ENCODE peak calls at places on chromosome 15, in four cellular contexts. N is GM20000; G is AG10803; X is activated CD4-positive, alpha-beta T cell treated with anti-CD3 and anti-CD28 coated beads, Interleukin-2, amount 10 ng/mL, durations not matched to agents 7 days and 5 days. H is an unnamed sample.

GRCh38 chr15:83206387-83206970 is 1.1 kb downstream of the HDGFL3 start:
- DNase-seq in N (peak), G (no peak), X (no peak), H (peak)

GRCh38 chr15:86236721-86237121 is 157.1 kb downstream of the AGBL1 start:
- DNase-seq in N (no peak), G (no peak), X (no peak), H (no peak)

GRCh38 chr15:70098461-70099166 is 897 bp upstream of the TLE3 start:
- DNase-seq in N (no peak), G (no peak), X (peak), H (peak)

GRCh38 chr15:53837263-53837662 is 77.8 kb upstream of the WDR72 start:
- DNase-seq in N (no peak), G (no peak), X (no peak), H (peak)

GRCh38 chr15:91968610-91969009 is 115.1 kb downstream of the SLCO3A1 start:
- DNase-seq in N (no peak), G (no peak), X (no peak), H (no peak)

GRCh38 chr15:81612631-81613030 is 238.6 kb upstream of the TMC3 start:
- DNase-seq in N (no peak), G (no peak), X (no peak), H (no peak)

GRCh38 chr15:48592929-48593328 is 52.6 kb downstream of the FBN1 start:
- DNase-seq in N (no peak), G (no peak), X (no peak), H (no peak)

GRCh38 chr15:79615754-79616153 is 183.6 kb downstream of the MINAR1 start:
- DNase-seq in N (no peak), G (no peak), X (no peak), H (no peak)

GRCh38 chr15:86355798-86356197 is 276.1 kb downstream of the AGBL1 start:
- DNase-seq in N (no peak), G (no peak), X (no peak), H (no peak)

GRCh38 chr15:46091860-46092450 is 457.1 kb downstream of the SQOR start:
- DNase-seq in N (no peak), G (peak), X (peak), H (peak)

GRCh38 chr15:36177590-36178281 is 401.7 kb upstream of the CDIN1 start:
- DNase-seq in N (no peak), G (peak), X (no peak), H (no peak)

GRCh38 chr15:69748700-69749099 is 296.1 kb downstream of the RPLP1 start:
- DNase-seq in N (no peak), G (peak), X (no peak), H (no peak)

GRCh38 chr15:101020945-101021344 is 101.8 kb downstream of the LRRK1 start:
- DNase-seq in N (no peak), G (no peak), X (peak), H (peak)

GRCh38 chr15:26235864-26236263 is 372.7 kb upstream of the ATP10A start:
- DNase-seq in N (no peak), G (no peak), X (no peak), H (no peak)

GRCh38 chr15:62858343-62858742 is 184.2 kb upstream of the TPM1 start:
- DNase-seq in N (no peak), G (no peak), X (no peak), H (no peak)

GRCh38 chr15:39171944-39172368 is 408.9 kb upstream of the THBS1 start:
- DNase-seq in N (no peak), G (peak), X (no peak), H (peak)

GRCh38 chr15:26665950-26666921 is 106.6 kb downstream of the GABRB3 start:
- DNase-seq in N (no peak), G (no peak), X (no peak), H (no peak)

GRCh38 chr15:38549222-38549621 is 15.4 kb downstream of the RASGRP1 start:
- DNase-seq in N (no peak), G (peak), X (no peak), H (no peak)

GRCh38 chr15:58957101-58957973 is 23.9 kb upstream of the SLTM start:
- DNase-seq in N (peak), G (peak), X (peak), H (peak)

GRCh38 chr15:36004891-36005508 is 459.0 kb upstream of the DPH6 start:
- DNase-seq in N (no peak), G (no peak), X (no peak), H (no peak)

GRCh38 chr15:23877502-23878412 is 190.7 kb upstream of the NDN start:
- DNase-seq in N (peak), G (peak), X (peak), H (peak)

GRCh38 chr15:62798536-62798935 is 244.0 kb upstream of the TPM1 start:
- DNase-seq in N (no peak), G (no peak), X (no peak), H (no peak)

GRCh38 chr15:39338251-39338650 is 242.6 kb upstream of the THBS1 start:
- DNase-seq in N (no peak), G (peak), X (no peak), H (no peak)

GRCh38 chr15:57355259-57355658 is 21.0 kb upstream of the CGNL1 start:
- DNase-seq in N (no peak), G (no peak), X (no peak), H (no peak)

GRCh38 chr15:52370010-52370409 is 74.4 kb upstream of the MYO5C start:
- DNase-seq in N (peak), G (no peak), X (no peak), H (peak)